ENCODE peak calls at places on chromosomes 7 and 10, in six cellular contexts. One of them, this sample, is unnamed.

GRCh38 chr7:1058821-1059199 is 14.5 kb downstream of the GPR146 start:
- DNase-seq in CD8-positive, alpha-beta memory T cell: peak
- DNase-seq in naive thymus-derived CD4-positive, alpha-beta T cell: no peak
- DNase-seq in fibroblast of the conjunctiva: no peak
- DNase-seq in GM04503: no peak
- DNase-seq in A549: no peak
- DNase-seq in this sample: no peak

GRCh38 chr7:81462672-81463071 is 307.2 kb downstream of the HGF start:
- DNase-seq in CD8-positive, alpha-beta memory T cell: no peak
- DNase-seq in naive thymus-derived CD4-positive, alpha-beta T cell: no peak
- DNase-seq in fibroblast of the conjunctiva: peak
- DNase-seq in GM04503: no peak
- DNase-seq in A549: peak
- DNase-seq in this sample: no peak

GRCh38 chr7:4445777-4446176 is 236.3 kb upstream of the FOXK1 start:
- DNase-seq in CD8-positive, alpha-beta memory T cell: no peak
- DNase-seq in naive thymus-derived CD4-positive, alpha-beta T cell: no peak
- DNase-seq in fibroblast of the conjunctiva: no peak
- DNase-seq in GM04503: no peak
- DNase-seq in A549: no peak
- DNase-seq in this sample: no peak

GRCh38 chr10:100009283-100009792 is 409 bp downstream of the DNMBP start:
- DNase-seq in CD8-positive, alpha-beta memory T cell: no peak
- DNase-seq in naive thymus-derived CD4-positive, alpha-beta T cell: no peak
- DNase-seq in fibroblast of the conjunctiva: no peak
- DNase-seq in GM04503: no peak
- DNase-seq in A549: peak
- DNase-seq in this sample: no peak

GRCh38 chr10:73625884-73626753 is 15.2 kb downstream of the MYOZ1 start:
- DNase-seq in CD8-positive, alpha-beta memory T cell: peak
- DNase-seq in naive thymus-derived CD4-positive, alpha-beta T cell: peak
- DNase-seq in fibroblast of the conjunctiva: peak
- DNase-seq in GM04503: peak
- DNase-seq in A549: peak
- DNase-seq in this sample: peak

GRCh38 chr10:132142396-132143161 is 44.2 kb upstream of the DPYSL4 start:
- DNase-seq in CD8-positive, alpha-beta memory T cell: peak
- DNase-seq in naive thymus-derived CD4-positive, alpha-beta T cell: peak
- DNase-seq in fibroblast of the conjunctiva: no peak
- DNase-seq in GM04503: no peak
- DNase-seq in A549: peak
- DNase-seq in this sample: no peak

GRCh38 chr10:99628923-99629624 is 8.8 kb upstream of the SLC25A28 start:
- DNase-seq in CD8-positive, alpha-beta memory T cell: no peak
- DNase-seq in naive thymus-derived CD4-positive, alpha-beta T cell: no peak
- DNase-seq in fibroblast of the conjunctiva: no peak
- DNase-seq in GM04503: no peak
- DNase-seq in A549: no peak
- DNase-seq in this sample: no peak

GRCh38 chr7:133854739-133855138 is 272.4 kb upstream of the LRGUK start:
- DNase-seq in CD8-positive, alpha-beta memory T cell: no peak
- DNase-seq in naive thymus-derived CD4-positive, alpha-beta T cell: no peak
- DNase-seq in fibroblast of the conjunctiva: peak
- DNase-seq in GM04503: peak
- DNase-seq in A549: peak
- DNase-seq in this sample: no peak

GRCh38 chr7:37901890-37902524 is 14.6 kb downstream of the SFRP4 start:
- DNase-seq in CD8-positive, alpha-beta memory T cell: no peak
- DNase-seq in naive thymus-derived CD4-positive, alpha-beta T cell: no peak
- DNase-seq in fibroblast of the conjunctiva: no peak
- DNase-seq in GM04503: peak
- DNase-seq in A549: peak
- DNase-seq in this sample: no peak

This sample was measured in stromal cell of bone marrow.